ENCODE peak calls at places on chromosomes 5 and 9, in four cellular contexts. One of them, this sample, is unnamed.

GRCh38 chr5:180816608-180817534 is 14.3 kb upstream of the MGAT1 start:
- DNase-seq in H1: no peak
- DNase-seq in HepG2: no peak
- DNase-seq in HCT116: no peak
- DNase-seq in this sample: no peak

GRCh38 chr9:4293293-4293931 is 6.5 kb downstream of the GLIS3 start:
- DNase-seq in H1: no peak
- DNase-seq in HCT116: peak
- DNase-seq in HepG2: no peak
- DNase-seq in this sample: no peak

GRCh38 chr9:133782157-133783130 is 44.3 kb upstream of the SARDH start:
- DNase-seq in H1: no peak
- DNase-seq in HepG2: peak
- DNase-seq in HCT116: peak
- DNase-seq in this sample: peak

GRCh38 chr9:89463986-89464901 is 33.7 kb downstream of the SEMA4D start:
- DNase-seq in H1: no peak
- DNase-seq in HepG2: no peak
- DNase-seq in HCT116: no peak
- DNase-seq in this sample: no peak

GRCh38 chr9:94915476-94916450 is 189.3 kb downstream of the AOPEP start:
- DNase-seq in H1: no peak
- DNase-seq in HepG2: no peak
- DNase-seq in HCT116: no peak
- DNase-seq in this sample: no peak

GRCh38 chr5:154038241-154038603 is 488 bp downstream of the FAM114A2 start:
- DNase-seq in H1: no peak
- DNase-seq in HepG2: peak
- DNase-seq in HCT116: peak
- DNase-seq in this sample: peak

GRCh38 chr5:175254155-175254554 is 189.8 kb downstream of the DRD1 start:
- DNase-seq in HepG2: no peak
- DNase-seq in HCT116: no peak
- DNase-seq in H1: no peak
- DNase-seq in this sample: no peak

GRCh38 chr5:129345213-129345925 is 114.7 kb upstream of the ADAMTS19 start:
- DNase-seq in HCT116: no peak
- DNase-seq in HepG2: no peak
- DNase-seq in H1: no peak
- DNase-seq in this sample: no peak

GRCh38 chr9:109962215-109962614 is 182.2 kb downstream of the PALM2AKAP2 start:
- DNase-seq in HepG2: no peak
- DNase-seq in HCT116: no peak
- DNase-seq in H1: no peak
- DNase-seq in this sample: no peak

GRCh38 chr5:13831236-13831810 is 113.2 kb downstream of the DNAH5 start:
- DNase-seq in HCT116: no peak
- DNase-seq in HepG2: no peak
- DNase-seq in H1: no peak
- DNase-seq in this sample: no peak

GRCh38 chr9:99085949-99086948 is 18.7 kb upstream of the TGFBR1 start:
- DNase-seq in H1: no peak
- DNase-seq in HepG2: no peak
- DNase-seq in HCT116: no peak
- DNase-seq in this sample: no peak

GRCh38 chr5:146796911-146797310 is 81.6 kb downstream of the PPP2R2B start:
- DNase-seq in H1: no peak
- DNase-seq in HepG2: no peak
- DNase-seq in HCT116: no peak
- DNase-seq in this sample: no peak

GRCh38 chr5:172910828-172911627 is 48.2 kb upstream of the RPL26L1 start:
- DNase-seq in HCT116: peak
- DNase-seq in HepG2: peak
- DNase-seq in H1: no peak
- DNase-seq in this sample: peak

GRCh38 chr5:132530946-132531345 is 12.4 kb downstream of the IL5 start:
- DNase-seq in HCT116: no peak
- DNase-seq in HepG2: no peak
- DNase-seq in H1: no peak
- DNase-seq in this sample: no peak

GRCh38 chr5:6154216-6154615 is 224.1 kb downstream of the MED10 start:
- DNase-seq in H1: no peak
- DNase-seq in HepG2: no peak
- DNase-seq in HCT116: no peak
- DNase-seq in this sample: no peak

GRCh38 chr5:30156156-30156555 is 1037.3 kb upstream of the CDH6 start:
- DNase-seq in H1: no peak
- DNase-seq in HepG2: no peak
- DNase-seq in HCT116: no peak
- DNase-seq in this sample: no peak

GRCh38 chr9:33719581-33720374 is 75.6 kb upstream of the PRSS3 start:
- DNase-seq in H1: no peak
- DNase-seq in HepG2: peak
- DNase-seq in HCT116: no peak
- DNase-seq in this sample: peak

GRCh38 chr9:129175825-129176633 is 2.0 kb downstream of the IER5L start:
- DNase-seq in HCT116: peak
- DNase-seq in H1: no peak
- DNase-seq in HepG2: peak
- DNase-seq in this sample: peak

GRCh38 chr5:149544199-149544472 is 7.1 kb downstream of the CSNK1A1 start:
- DNase-seq in HepG2: no peak
- DNase-seq in H1: no peak
- DNase-seq in HCT116: no peak
- DNase-seq in this sample: no peak

GRCh38 chr9:14221119-14221518 is 92.8 kb downstream of the NFIB start:
- DNase-seq in HCT116: no peak
- DNase-seq in HepG2: no peak
- DNase-seq in H1: no peak
- DNase-seq in this sample: no peak

GRCh38 chr9:14222149-14222835 is 91.6 kb downstream of the NFIB start:
- DNase-seq in HCT116: no peak
- DNase-seq in H1: no peak
- DNase-seq in HepG2: no peak
- DNase-seq in this sample: no peak

GRCh38 chr9:14223081-14223480 is 90.9 kb downstream of the NFIB start:
- DNase-seq in H1: no peak
- DNase-seq in HepG2: no peak
- DNase-seq in HCT116: no peak
- DNase-seq in this sample: no peak

GRCh38 chr9:14219865-14220655 is 93.9 kb downstream of the NFIB start:
- DNase-seq in HepG2: no peak
- DNase-seq in HCT116: no peak
- DNase-seq in H1: no peak
- DNase-seq in this sample: no peak

GRCh38 chr9:14221558-14221957 is 92.4 kb downstream of the NFIB start:
- DNase-seq in H1: no peak
- DNase-seq in HepG2: peak
- DNase-seq in HCT116: peak
- DNase-seq in this sample: peak
- TF ChIP-seq JUND in H1: no peak
- TF ChIP-seq JUND in HepG2: no peak
- TF ChIP-seq JUND in HCT116: peak
- TF ChIP-seq JUND in this sample: no peak

DNA sequence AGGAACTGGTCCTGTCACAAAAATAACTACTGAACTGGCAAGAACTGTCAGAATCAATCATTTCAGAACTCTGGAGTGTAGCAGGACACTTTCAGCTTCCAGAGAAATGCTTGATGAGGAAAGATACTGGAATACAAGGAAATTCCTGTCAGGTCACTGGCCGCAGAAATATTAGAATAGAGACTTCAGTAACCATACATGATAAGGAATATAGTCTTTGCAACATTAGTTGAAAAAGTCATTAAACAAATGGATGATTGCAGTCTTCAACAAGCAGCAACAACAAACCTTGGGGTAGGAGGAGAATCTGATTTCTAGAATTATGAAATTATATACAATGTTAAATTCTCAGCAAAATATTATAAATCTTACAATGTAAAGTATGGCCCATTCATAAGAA is 88.2 kb downstream of the CCDC192 start:
- DNase-seq in H1: no peak
- DNase-seq in HCT116: no peak
- DNase-seq in HepG2: no peak
- DNase-seq in this sample: no peak
- TF ChIP-seq JUND in H1: no peak
- TF ChIP-seq JUND in HCT116: no peak
- TF ChIP-seq JUND in HepG2: no peak
- TF ChIP-seq JUND in this sample: no peak

GRCh38 chr9:12961276-12961809 is 186.5 kb downstream of the LURAP1L start:
- DNase-seq in H1: no peak
- DNase-seq in HCT116: no peak
- DNase-seq in HepG2: no peak
- DNase-seq in this sample: no peak
- TF ChIP-seq JUND in H1: no peak
- TF ChIP-seq JUND in HCT116: no peak
- TF ChIP-seq JUND in HepG2: no peak
- TF ChIP-seq JUND in this sample: no peak

GRCh38 chr9:36995927-36996471 is 38.1 kb downstream of the PAX5 start:
- DNase-seq in H1: peak
- DNase-seq in HCT116: peak
- DNase-seq in HepG2: peak
- DNase-seq in this sample: peak
- TF ChIP-seq JUND in H1: no peak
- TF ChIP-seq JUND in HCT116: no peak
- TF ChIP-seq JUND in HepG2: no peak
- TF ChIP-seq JUND in this sample: no peak

GRCh38 chr9:38680827-38681226 is 39.1 kb downstream of the FAM240B start:
- DNase-seq in HCT116: no peak
- DNase-seq in HepG2: no peak
- DNase-seq in H1: no peak
- DNase-seq in this sample: no peak

GRCh38 chr9:38681747-38682227 is 38.1 kb downstream of the FAM240B start:
- DNase-seq in H1: no peak
- DNase-seq in HepG2: no peak
- DNase-seq in HCT116: no peak
- DNase-seq in this sample: peak

GRCh38 chr9:38682713-38683112 is 37.2 kb downstream of the FAM240B start:
- DNase-seq in HCT116: peak
- DNase-seq in HepG2: peak
- DNase-seq in H1: no peak
- DNase-seq in this sample: no peak

GRCh38 chr9:38673399-38673798 is 46.5 kb downstream of the FAM240B start:
- DNase-seq in HCT116: no peak
- DNase-seq in H1: no peak
- DNase-seq in HepG2: no peak
- DNase-seq in this sample: no peak

DNA sequence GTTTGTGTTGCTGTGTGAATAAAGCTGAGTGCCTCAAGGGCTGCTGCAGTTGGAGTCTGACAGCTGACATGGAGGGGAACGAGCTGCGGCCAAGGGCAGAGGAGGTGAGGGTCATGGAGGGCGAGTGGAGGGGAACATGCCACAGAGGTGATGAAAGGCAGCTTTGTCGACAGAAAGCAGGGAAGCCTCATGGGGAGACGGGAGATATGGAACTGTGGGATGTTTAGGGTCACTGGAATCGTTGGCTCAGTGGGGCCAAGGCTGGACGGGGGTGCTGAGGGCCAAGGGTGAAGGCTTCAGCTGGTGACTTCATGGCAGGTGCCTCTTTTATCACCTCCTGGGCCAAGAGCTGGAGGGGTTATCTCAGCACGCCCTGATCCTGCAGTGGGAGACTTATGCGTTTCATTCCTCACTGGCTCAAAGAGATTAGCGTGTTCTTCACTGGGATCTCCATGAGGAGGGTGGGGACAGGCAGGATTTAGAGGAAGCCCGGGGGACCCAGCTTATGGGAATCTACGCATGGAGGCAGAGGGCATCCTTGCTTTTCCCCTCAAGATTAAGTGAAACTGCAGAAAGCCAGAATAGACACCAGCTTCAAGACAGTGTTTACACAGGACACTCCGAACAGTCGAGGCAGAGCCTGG is 42.2 kb downstream of the FAM240B start:
- DNase-seq in HCT116: no peak
- DNase-seq in HepG2: no peak
- DNase-seq in H1: no peak
- DNase-seq in this sample: no peak
- TF ChIP-seq JUND in HCT116: no peak
- TF ChIP-seq JUND in HepG2: no peak
- TF ChIP-seq JUND in H1: no peak
- TF ChIP-seq JUND in this sample: no peak

This sample was measured in T47D.